ENCODE peak calls at places on chromosomes 16 and 17, in four cellular contexts. L is GM12878, F is esophagus muscularis mucosa, R is SK-N-SH. I is an unnamed sample. For H3K4me1, the result is how much of the 10 kb centered on the place peaks cover.

GRCh38 chr16:55154261-55154660 is 169.7 kb upstream of the IRX6 start:
- DNase-seq in L (no peak), F (no peak), R (no peak), I (no peak)

GRCh38 chr16:85139888-85140339 is 27.6 kb upstream of the CIBAR2 start:
- DNase-seq in R (no peak), L (no peak), F (no peak), I (no peak)

GRCh38 chr17:81453712-81454111 is 58.5 kb downstream of the BAHCC1 start:
- DNase-seq in L (no peak), F (no peak), R (no peak), I (no peak)

GRCh38 chr17:62981933-62982332 is 15.9 kb downstream of the TANC2 start:
- DNase-seq in R (no peak), L (no peak), F (no peak), I (no peak)

GRCh38 chr16:2987286-2987685 is 7.0 kb upstream of the PKMYT1 start:
- DNase-seq in R (no peak), L (no peak), F (no peak), I (no peak)

GRCh38 chr16:12462690-12463646 is 340.7 kb downstream of the CPPED1 start:
- DNase-seq in F (no peak), R (no peak), L (no peak), I (no peak)

GRCh38 chr17:60311936-60312335 is 80.0 kb downstream of the USP32 start:
- DNase-seq in F (no peak), L (no peak), R (no peak), I (no peak)

GRCh38 chr16:65071371-65072311 is 50.2 kb downstream of the CDH11 start:
- DNase-seq in L (no peak), R (no peak), F (peak), I (no peak)

GRCh38 chr16:84062734-84063640 is 20.4 kb upstream of the SLC38A8 start:
- DNase-seq in F (peak), L (no peak), R (peak), I (peak)

GRCh38 chr16:4376126-4376819 is 4.6 kb downstream of the VASN start:
- DNase-seq in L (no peak), R (peak), F (peak), I (peak)

GRCh38 chr17:38743556-38744171 is 4.5 kb downstream of the PCGF2 start:
- DNase-seq in R (no peak), L (no peak), F (no peak), I (no peak)
- TF ChIP-seq EP300 in R (no peak), L (no peak), F (no peak), I (no peak)

GRCh38 chr16:57283956-57284205 is 591 bp downstream of the PLLP start:
- DNase-seq in F (no peak), L (no peak), R (no peak), I (no peak)
- TF ChIP-seq POLR2AphosphoS5 in F (no peak), L (no peak), R (no peak), I (no peak)

GRCh38 chr17:29583324-29584248 is 5.9 kb downstream of the GIT1 start:
- DNase-seq in F (no peak), R (peak), L (no peak), I (no peak)

GRCh38 chr17:29582254-29582765 is 7.1 kb downstream of the GIT1 start:
- DNase-seq in L (no peak), F (no peak), R (no peak), I (no peak)

GRCh38 chr17:29581583-29582253 is 7.7 kb downstream of the GIT1 start:
- DNase-seq in F (no peak), L (no peak), R (peak), I (no peak)

GRCh38 chr17:29584452-29585079 is 4.9 kb downstream of the GIT1 start:
- DNase-seq in F (no peak), L (no peak), R (peak), I (no peak)

GRCh38 chr17:29582767-29583166 is 6.7 kb downstream of the GIT1 start:
- DNase-seq in L (no peak), R (no peak), F (no peak), I (no peak)
- H3K4me1 ChIP-seq in L (under half), R (under half), F (half or more), I (half or more)

DNA sequence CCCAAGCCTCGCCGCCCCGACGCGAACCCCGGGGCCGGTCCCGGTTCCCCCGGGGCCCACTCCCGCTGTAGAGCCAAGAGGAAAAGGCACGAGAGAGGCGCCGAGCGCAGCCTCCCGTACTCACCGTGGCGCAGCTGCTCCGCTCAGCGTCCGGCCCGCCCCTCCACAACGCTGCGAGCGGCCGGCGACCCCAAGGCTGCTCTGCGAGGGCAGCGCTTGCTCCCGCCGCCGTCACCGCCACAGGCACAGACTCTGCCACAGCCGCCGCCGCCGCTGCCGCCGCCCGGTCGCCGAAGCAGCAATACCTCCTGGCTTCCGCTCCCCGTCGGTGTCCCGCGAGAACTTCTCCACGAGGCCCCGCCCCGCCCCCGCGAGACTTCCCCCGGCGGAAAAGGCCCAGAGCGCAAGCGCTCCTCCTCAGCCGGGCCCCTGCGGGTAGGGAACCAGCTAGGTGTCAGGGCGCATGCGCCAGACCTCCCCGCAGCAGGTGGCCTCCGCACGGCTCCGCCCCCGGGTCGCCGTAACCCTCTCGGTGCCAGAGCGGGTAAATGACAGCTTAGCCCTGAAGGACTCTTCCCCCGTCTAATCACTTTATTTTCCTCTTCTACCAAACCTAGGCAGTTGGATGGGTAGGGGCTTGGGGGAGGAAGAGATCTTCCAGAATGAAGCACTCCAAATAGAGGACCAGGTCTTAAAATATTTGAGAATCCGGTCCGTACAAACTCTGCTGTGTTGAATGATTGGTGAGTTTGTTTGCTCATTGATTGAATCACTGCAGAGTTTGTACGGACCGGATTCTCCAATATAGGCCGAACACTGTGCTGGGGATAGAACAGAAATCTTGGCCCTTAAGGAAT is at the start of gene GRB2:
- DNase-seq in R (peak), F (peak), L (peak), I (peak)
- TF ChIP-seq EP300 in R (no peak), F (no peak), L (peak), I (no peak)

DNA sequence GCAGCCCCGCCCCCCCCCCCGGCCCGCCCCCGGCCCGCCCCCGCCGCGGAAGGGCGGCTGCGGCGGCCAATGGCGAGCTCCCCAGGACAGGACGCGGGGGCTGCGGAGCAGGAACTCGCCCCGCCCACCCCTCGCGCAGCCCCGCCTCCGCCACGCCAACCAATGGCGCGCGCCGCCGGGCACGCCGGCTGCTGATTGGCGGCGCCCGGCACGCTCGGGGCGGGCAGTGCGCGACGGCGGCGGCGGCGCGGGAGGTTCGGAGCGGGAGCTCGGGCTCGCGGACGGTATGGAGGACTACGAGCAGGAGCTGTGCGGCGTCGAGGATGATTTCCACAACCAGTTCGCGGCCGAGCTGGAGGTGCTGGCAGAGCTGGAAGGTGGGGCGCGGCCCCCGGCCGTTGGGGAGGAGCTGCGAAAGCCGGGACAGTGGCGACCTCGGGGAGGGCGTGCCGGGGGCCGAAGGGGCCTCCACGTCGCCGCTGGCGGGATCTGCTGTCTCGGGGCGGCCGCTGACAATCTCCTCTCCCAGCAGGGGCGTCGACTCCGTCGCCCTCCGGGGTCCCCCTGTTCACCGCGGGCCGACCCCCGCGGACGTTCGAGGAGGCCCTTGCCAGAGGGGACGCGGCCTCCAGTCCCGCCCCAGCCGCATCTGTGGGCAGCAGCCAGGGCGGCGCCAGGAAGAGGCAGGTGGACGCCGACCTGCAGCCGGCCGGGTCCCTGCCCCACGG is at the start of gene CHTF18:
- DNase-seq in L (peak), R (peak), F (peak), I (peak)
- TF ChIP-seq POLR2AphosphoS5 in L (no peak), R (no peak), F (no peak), I (no peak)

GRCh38 chr16:24741862-24742261 is 12.4 kb downstream of the TNRC6A start:
- DNase-seq in R (no peak), L (no peak), F (no peak), I (no peak)
- H3K4me1 ChIP-seq in R (under half), L (under half), F (half or more), I (under half)

GRCh38 chr16:81460075-81460474 is 15.5 kb downstream of the CMIP start:
- DNase-seq in L (no peak), F (no peak), R (no peak), I (no peak)

GRCh38 chr16:81462683-81463082 is 18.1 kb downstream of the CMIP start:
- DNase-seq in R (no peak), L (no peak), F (no peak), I (no peak)

GRCh38 chr16:81463296-81463890 is 18.8 kb downstream of the CMIP start:
- DNase-seq in L (no peak), R (no peak), F (no peak), I (no peak)

GRCh38 chr16:81461243-81461642 is 16.6 kb downstream of the CMIP start:
- DNase-seq in R (no peak), F (no peak), L (no peak), I (no peak)

DNA sequence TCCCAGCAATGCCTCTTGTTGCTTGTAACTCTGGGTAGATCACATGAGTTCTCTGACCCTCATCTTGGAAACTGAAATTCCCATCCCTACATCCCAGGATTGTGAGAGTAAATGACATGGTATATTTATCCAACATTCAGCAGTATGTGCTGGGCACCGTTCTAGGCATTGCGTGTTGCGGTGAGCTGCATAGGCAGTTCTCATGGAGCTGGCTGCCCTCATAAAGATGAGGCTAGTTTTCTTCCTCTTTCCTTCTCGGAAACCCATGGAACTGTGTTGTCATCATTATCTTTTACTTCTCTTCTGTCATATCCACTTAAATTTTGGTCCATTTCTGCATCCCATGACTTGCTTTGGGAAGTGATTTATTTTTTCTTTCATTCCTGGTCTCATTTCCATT is 17.1 kb downstream of the CMIP start:
- DNase-seq in F (no peak), L (no peak), R (no peak), I (no peak)
- TF ChIP-seq EP300 in F (no peak), L (no peak), R (no peak), I (no peak)

I was measured in stomach.